ENCODE peak calls at places on chromosome 22, in four cellular contexts. U, T, N and X are unnamed samples.

GRCh38 chr22:35729309-35729698 is 11.6 kb downstream of the APOL5 start:
- DNase-seq in U (no peak), T (no peak), N (no peak), X (no peak)

GRCh38 chr22:38125731-38126344 is 15.4 kb upstream of the BAIAP2L2 start:
- DNase-seq in U (no peak), T (no peak), N (no peak), X (no peak)

GRCh38 chr22:19732403-19733113 is 9.2 kb downstream of the GP1BB start:
- DNase-seq in U (no peak), T (no peak), N (no peak), X (no peak)

GRCh38 chr22:44454113-44454769 is 43.8 kb downstream of the RTL6 start:
- DNase-seq in U (no peak), T (no peak), N (no peak), X (no peak)

GRCh38 chr22:23180301-23180892 is at the start of gene BCR:
- DNase-seq in U (peak; percentile 95), T (peak; percentile 18), N (peak; percentile 61), X (peak; percentile 68)

GRCh38 chr22:22164541-22165272 is 79.9 kb upstream of the VPREB1 start:
- DNase-seq in U (peak; percentile 32), T (no peak), N (no peak), X (no peak)

GRCh38 chr22:49549256-49549655 is 278.4 kb downstream of the BRD1 start:
- DNase-seq in U (no peak), T (no peak), N (no peak), X (no peak)

GRCh38 chr22:32809786-32810185 is 8.3 kb downstream of the TIMP3 start:
- DNase-seq in U (no peak), T (no peak), N (no peak), X (no peak)

GRCh38 chr22:47460870-47461269 is 698.4 kb downstream of the TBC1D22A start:
- DNase-seq in U (no peak), T (peak; percentile 53), N (no peak), X (no peak)

GRCh38 chr22:24938741-24939341 is 7.7 kb downstream of the LHFPL7 start:
- DNase-seq in U (peak; percentile 76), T (peak; percentile 50), N (peak; percentile 41), X (peak; percentile 35)

GRCh38 chr22:40325315-40325714 is 21.0 kb upstream of the ADSL start:
- DNase-seq in U (no peak), T (no peak), N (peak; percentile 77), X (no peak)

GRCh38 chr22:46537221-46537945 is at the start of gene CELSR1:
- DNase-seq in U (peak; percentile 74), T (no peak), N (no peak), X (peak; percentile 41)

GRCh38 chr22:50308597-50308935 is 1.1 kb upstream of the PLXNB2 start:
- DNase-seq in U (peak; percentile 69), T (no peak), N (no peak), X (no peak)

GRCh38 chr22:50298266-50298637 is 9.2 kb downstream of the PLXNB2 start:
- DNase-seq in U (no peak), T (no peak), N (no peak), X (no peak)

GRCh38 chr22:33063611-33064010 is 5.4 kb upstream of the SYN3 start:
- DNase-seq in U (no peak), T (no peak), N (no peak), X (no peak)

GRCh38 chr22:19631899-19632670 is 82.2 kb upstream of the SEPTIN5 start:
- DNase-seq in U (peak; percentile 63), T (peak; percentile 11), N (no peak), X (no peak)

GRCh38 chr22:27212617-27213177 is 555.3 kb downstream of the MIAT start:
- DNase-seq in U (peak; percentile 85), T (peak; percentile 79), N (no peak), X (peak; percentile 50)

GRCh38 chr22:21591695-21592094 is 24.2 kb downstream of the UBE2L3 start:
- DNase-seq in U (no peak), T (no peak), N (no peak), X (no peak)

GRCh38 chr22:36369922-36370781 is 17.6 kb downstream of the MYH9 start:
- DNase-seq in U (no peak), T (peak; percentile 63), N (no peak), X (peak; percentile 17)

GRCh38 chr22:25900880-25901279 is 158.9 kb downstream of the MYO18B start:
- DNase-seq in U (no peak), T (no peak), N (no peak), X (no peak)

GRCh38 chr22:40654522-40655167 is 18.1 kb upstream of the MRTFA start:
- DNase-seq in U (peak; percentile 73), T (no peak), N (no peak), X (no peak)

GRCh38 chr22:24824250-24824649 is 18.2 kb downstream of the SGSM1 start:
- DNase-seq in U (no peak), T (no peak), N (no peak), X (no peak)

GRCh38 chr22:20035375-20036084 is 14.6 kb downstream of the TANGO2 start:
- DNase-seq in U (no peak), T (no peak), N (no peak), X (no peak)